ENCODE peak calls at places on chromosomes 7 and 10, in eight cellular contexts. M, P, Q, A, R, X, G and V are unnamed samples. For H3K9me3 and H3K4me1, the result is how much of the 10 kb centered on the place peaks cover.

GRCh38 chr7:150901160-150902035 is 49.1 kb downstream of the AOC1 start:
- DNase-seq in P (no peak), R (no peak), Q (no peak), M (peak), X (no peak), G (no peak), A (no peak), V (no peak)

GRCh38 chr10:73887038-73888015 is 13.0 kb upstream of the CAMK2G start:
- DNase-seq in Q (peak), R (peak), X (no peak), A (peak), M (peak), G (peak), P (peak), V (peak)

GRCh38 chr10:48463318-48464003 is 141.4 kb downstream of the ARHGAP22 start:
- DNase-seq in X (peak), A (peak), P (no peak), M (peak), G (peak), R (peak), Q (no peak), V (no peak)

GRCh38 chr7:140239653-140239935 is 62.8 kb upstream of the KDM7A start:
- DNase-seq in X (no peak), P (no peak), R (no peak), G (no peak), M (peak), Q (no peak), A (no peak), V (no peak)

GRCh38 chr10:95201736-95202135 is 7.7 kb downstream of the ACSM6 start:
- DNase-seq in R (no peak), G (peak), X (no peak), A (no peak), P (no peak), M (no peak), Q (peak), V (no peak)

GRCh38 chr10:600876-601275 is 88.6 kb downstream of the DIP2C start:
- DNase-seq in G (no peak), M (no peak), X (no peak), A (peak), Q (no peak), P (no peak), R (peak), V (no peak)

GRCh38 chr7:30977896-30978564 is 14.3 kb downstream of the GHRHR start:
- DNase-seq in R (peak), M (peak), Q (peak), G (no peak), A (no peak), X (peak), P (no peak), V (no peak)

GRCh38 chr7:10122573-10123100 is 851.0 kb upstream of the PHF14 start:
- DNase-seq in X (peak), M (no peak), R (no peak), G (no peak), A (no peak), P (peak), Q (no peak), V (no peak)

GRCh38 chr10:7563770-7564169 is 103.0 kb downstream of the ITIH5 start:
- DNase-seq in R (no peak), M (no peak), A (no peak), G (no peak), P (no peak), Q (no peak), X (no peak), V (no peak)

GRCh38 chr7:122689346-122690109 is 9.4 kb downstream of the RNF133 start:
- DNase-seq in X (no peak), Q (no peak), P (no peak), A (no peak), G (no peak), M (no peak), R (no peak), V (no peak)

GRCh38 chr10:99689461-99689860 is 30.2 kb downstream of the ENTPD7 start:
- DNase-seq in P (no peak), X (no peak), M (no peak), R (no peak), Q (peak), A (no peak), G (no peak), V (no peak)

GRCh38 chr7:418636-419280 is 100.9 kb downstream of the PDGFA start:
- DNase-seq in Q (no peak), G (peak), X (no peak), M (no peak), R (no peak), P (no peak), A (peak), V (peak)

DNA sequence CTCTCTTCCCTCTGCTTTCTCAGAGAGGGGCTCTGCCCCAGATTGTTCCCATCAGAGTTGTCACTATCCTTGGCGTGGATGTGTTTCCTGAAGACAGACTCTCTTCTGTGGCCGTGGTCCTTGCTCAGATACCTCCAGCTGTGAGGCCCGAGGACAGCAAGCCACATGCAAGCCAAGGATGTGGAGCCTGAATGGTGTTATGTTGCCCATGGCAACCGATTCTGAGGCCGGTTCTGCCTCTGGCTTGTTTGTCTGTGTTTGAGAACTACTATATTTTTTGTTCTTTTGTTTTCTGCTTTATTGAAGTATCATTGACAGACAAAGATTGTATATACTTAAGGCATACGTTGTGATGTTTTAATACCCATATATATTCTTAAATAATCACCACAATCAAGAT is 247.4 kb upstream of the PODXL start:
- DNase-seq in X (no peak), A (no peak), G (no peak), Q (no peak), M (no peak), P (no peak), R (no peak), V (no peak)
- H3K9me3 ChIP-seq in X (under half), A (under half), G (under half), Q (under half), M (under half), P (under half), R (under half), V (under half)

GRCh38 chr7:49037348-49038210 is 113.2 kb downstream of the CDC14C start:
- DNase-seq in Q (no peak), R (no peak), G (no peak), M (no peak), X (no peak), A (no peak), P (no peak), V (no peak)

GRCh38 chr7:49038821-49039358 is 114.5 kb downstream of the CDC14C start:
- DNase-seq in G (no peak), P (no peak), M (no peak), R (no peak), X (no peak), Q (no peak), A (no peak), V (peak)
- H3K4me1 ChIP-seq in G (under half), P (under half), M (under half), R (under half), X (under half), Q (under half), A (under half), V (under half)

GRCh38 chr7:159196584-159196983 is 51.9 kb upstream of the VIPR2 start:
- DNase-seq in R (no peak), M (no peak), G (no peak), A (no peak), P (no peak), Q (no peak), X (no peak), V (no peak)

GRCh38 chr7:159197066-159197975 is 52.7 kb upstream of the VIPR2 start:
- DNase-seq in P (peak), Q (no peak), X (no peak), A (no peak), M (peak), R (no peak), G (no peak), V (no peak)

GRCh38 chr7:159198016-159198724 is 53.5 kb upstream of the VIPR2 start:
- DNase-seq in P (no peak), G (no peak), X (no peak), A (no peak), Q (no peak), M (no peak), R (no peak), V (no peak)

GRCh38 chr7:159201722-159202330 is 57.2 kb upstream of the VIPR2 start:
- DNase-seq in P (no peak), Q (no peak), X (no peak), A (no peak), G (no peak), M (no peak), R (no peak), V (no peak)

DNA sequence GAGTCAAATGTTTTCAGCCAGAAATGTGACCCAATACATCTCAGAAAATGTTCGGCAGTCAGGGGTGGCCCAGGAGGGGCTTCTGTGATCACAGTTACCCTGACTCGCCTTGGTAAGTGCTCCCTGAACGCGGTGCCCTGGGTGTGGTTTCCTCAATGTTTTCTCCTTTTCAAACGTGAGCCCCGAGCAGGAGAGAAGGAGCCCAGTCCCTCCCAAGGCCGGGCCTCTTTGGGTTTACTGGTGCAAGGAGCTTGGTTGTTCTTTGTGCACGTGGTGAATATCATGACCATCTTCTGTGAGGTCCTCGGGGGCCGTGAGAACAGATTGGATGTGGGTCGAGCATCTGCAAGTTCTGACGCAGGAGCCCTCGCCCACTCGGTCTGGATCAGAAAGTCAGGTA is 55.8 kb upstream of the VIPR2 start:
- DNase-seq in P (no peak), G (no peak), Q (no peak), M (no peak), X (no peak), A (no peak), R (no peak), V (no peak)
- H3K9me3 ChIP-seq in P (under half), G (under half), Q (under half), M (under half), X (under half), A (under half), R (under half), V (under half)

GRCh38 chr7:74655785-74656420 is 1.6 kb upstream of the GTF2I start:
- DNase-seq in Q (no peak), X (no peak), M (no peak), R (no peak), A (peak), G (no peak), P (no peak), V (no peak)

GRCh38 chr7:74656421-74656910 is 1.1 kb upstream of the GTF2I start:
- DNase-seq in Q (peak), R (peak), M (peak), A (peak), P (peak), X (peak), G (no peak), V (peak)

GRCh38 chr7:74657692-74658170 is at the start of gene GTF2I:
- DNase-seq in R (peak), Q (no peak), M (peak), P (no peak), A (no peak), X (peak), G (no peak), V (no peak)

GRCh38 chr7:74656911-74657691 is 417 bp upstream of the GTF2I start:
- DNase-seq in A (peak), M (peak), X (peak), G (peak), R (peak), Q (peak), P (peak), V (peak)

GRCh38 chr7:74658171-74659004 is 870 bp downstream of the GTF2I start:
- DNase-seq in A (peak), Q (peak), R (peak), G (peak), X (peak), M (peak), P (peak), V (peak)
- H3K4me1 ChIP-seq in A (under half), Q (under half), R (half or more), G (under half), X (under half), M (under half), P (under half), V (under half)

GRCh38 chr7:64182036-64182790 is 24.8 kb upstream of the ZNF735 start:
- DNase-seq in X (no peak), R (no peak), P (no peak), G (no peak), M (no peak), Q (no peak), A (no peak), V (no peak)
- H3K9me3 ChIP-seq in X (under half), R (under half), P (under half), G (under half), M (under half), Q (under half), A (under half), V (under half)

GRCh38 chr10:129966370-129966769 is 2.3 kb upstream of the EBF3 start:
- DNase-seq in P (no peak), X (no peak), Q (no peak), A (no peak), R (no peak), G (no peak), M (no peak), V (no peak)
- H3K4me1 ChIP-seq in P (under half), X (under half), Q (under half), A (under half), R (under half), G (under half), M (under half), V (under half)

GRCh38 chr7:158263110-158263963 is 324.3 kb downstream of the PTPRN2 start:
- DNase-seq in R (no peak), P (no peak), Q (no peak), M (no peak), A (peak), G (no peak), X (no peak), V (peak)

GRCh38 chr7:158265743-158266080 is 321.9 kb downstream of the PTPRN2 start:
- DNase-seq in G (no peak), X (no peak), M (no peak), Q (no peak), R (no peak), P (no peak), A (peak), V (no peak)

GRCh38 chr7:158262284-158263109 is 325.1 kb downstream of the PTPRN2 start:
- DNase-seq in G (no peak), Q (no peak), R (no peak), X (no peak), P (no peak), M (no peak), A (no peak), V (peak)

GRCh38 chr7:158264881-158265742 is 322.5 kb downstream of the PTPRN2 start:
- DNase-seq in M (no peak), X (no peak), R (no peak), P (no peak), Q (no peak), G (peak), A (peak), V (no peak)

GRCh38 chr7:158263964-158264748 is 323.5 kb downstream of the PTPRN2 start:
- DNase-seq in A (peak), Q (no peak), M (peak), G (no peak), X (no peak), R (no peak), P (no peak), V (peak)
- H3K9me3 ChIP-seq in A (under half), Q (half or more), M (under half), G (under half), X (under half), R (under half), P (under half), V (under half)

GRCh38 chr7:131095346-131095745 is 232.3 kb upstream of the MKLN1 start:
- DNase-seq in A (no peak), R (no peak), Q (no peak), G (no peak), P (no peak), X (no peak), M (no peak), V (no peak)

GRCh38 chr7:131098527-131098926 is 229.1 kb upstream of the MKLN1 start:
- DNase-seq in R (no peak), A (no peak), G (no peak), Q (no peak), P (no peak), M (no peak), X (no peak), V (no peak)

GRCh38 chr7:131100357-131101054 is 227.2 kb upstream of the MKLN1 start:
- DNase-seq in R (no peak), M (no peak), Q (no peak), G (no peak), P (no peak), A (no peak), X (no peak), V (no peak)

GRCh38 chr7:131096267-131096927 is 231.3 kb upstream of the MKLN1 start:
- DNase-seq in X (no peak), G (no peak), Q (no peak), M (no peak), P (no peak), A (no peak), R (no peak), V (no peak)

DNA sequence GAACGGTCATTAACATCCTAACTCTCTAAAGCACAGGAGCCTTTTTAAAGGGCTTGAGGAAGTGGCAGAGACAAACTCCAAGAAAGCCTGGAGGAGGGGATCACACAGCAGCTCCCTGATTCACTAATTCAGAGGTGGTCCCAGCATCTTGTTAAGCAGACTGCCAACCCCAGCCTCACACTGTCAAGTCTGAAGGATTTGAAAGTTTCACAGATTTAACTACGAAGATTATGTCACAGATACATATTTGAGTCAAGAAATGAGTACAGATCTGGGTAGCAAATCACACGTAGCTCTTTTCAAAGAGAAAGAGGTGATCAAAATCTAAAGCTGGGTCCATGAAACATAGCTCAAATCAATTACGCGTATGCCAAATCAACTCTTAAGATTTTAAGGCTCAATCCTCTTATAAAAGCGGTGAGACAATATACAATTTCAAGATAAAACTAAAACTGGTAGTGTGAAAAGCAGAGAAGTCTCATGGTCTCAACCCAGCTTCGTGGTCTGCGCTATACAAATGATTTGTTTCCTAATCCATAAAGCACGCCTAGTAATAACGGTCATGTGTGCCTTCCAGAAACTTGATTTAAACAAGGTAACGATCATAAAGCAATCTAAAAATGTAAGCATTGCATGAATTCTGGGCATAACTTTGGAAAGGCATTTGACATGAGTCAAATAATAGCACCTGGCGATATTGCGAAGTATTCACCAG is 229.9 kb upstream of the MKLN1 start:
- DNase-seq in X (no peak), Q (no peak), G (no peak), R (no peak), P (no peak), M (no peak), A (no peak), V (no peak)
- H3K4me1 ChIP-seq in X (under half), Q (under half), G (under half), R (under half), P (under half), M (under half), A (under half), V (half or more)